ENCODE peak calls at places on chromosomes 4 and X, in seven cellular contexts. A is fibroblast of the conjunctiva; O is keratinocyte; G is prostate gland; L is activated naive CD4-positive, alpha-beta T cell treated with Interleukin-2 at 50 U/mL for 16 hours; R is T-cell; F is NB4. V is an unnamed sample.

GRCh38 chrX:44506688-44507087 is 36.0 kb downstream of the FUNDC1 start:
- DNase-seq in L (no peak), A (no peak), G (no peak), O (no peak), F (no peak), R (no peak), V (no peak)

GRCh38 chr4:40255722-40256281 is 59.0 kb downstream of the RHOH start:
- DNase-seq in R (no peak), A (peak), G (no peak), F (peak), O (peak), L (no peak), V (no peak)

GRCh38 chrX:84144281-84144680 is 43.7 kb downstream of the RPS6KA6 start:
- DNase-seq in G (no peak), R (no peak), L (no peak), O (no peak), A (no peak), F (no peak), V (no peak)

GRCh38 chr4:145527773-145528172 is 46.1 kb downstream of the SMAD1 start:
- DNase-seq in R (no peak), L (no peak), O (no peak), A (no peak), G (no peak), F (no peak), V (no peak)

GRCh38 chr4:47945930-47946726 is 31.7 kb upstream of the NFXL1 start:
- DNase-seq in L (no peak), A (no peak), F (no peak), G (no peak), R (no peak), O (no peak), V (no peak)

GRCh38 chrX:154304901-154305300 is 9.3 kb downstream of the TKTL1 start:
- DNase-seq in R (no peak), G (no peak), A (no peak), F (no peak), L (no peak), O (no peak), V (no peak)

GRCh38 chr4:184911310-184911709 is 85.5 kb upstream of the ACSL1 start:
- DNase-seq in L (no peak), R (no peak), O (peak), G (peak), A (peak), F (no peak), V (no peak)

GRCh38 chrX:119726900-119727555 is 31.4 kb upstream of the SOWAHD start:
- DNase-seq in G (no peak), L (peak), O (no peak), F (peak), R (peak), A (no peak), V (no peak)

GRCh38 chr4:3295837-3296624 is 3.2 kb downstream of the RGS12 start:
- DNase-seq in L (no peak), A (no peak), R (no peak), O (no peak), G (no peak), F (no peak), V (no peak)

GRCh38 chr4:47274931-47275330 is 188.6 kb downstream of the COMMD8 start:
- DNase-seq in L (no peak), R (no peak), G (no peak), F (no peak), O (no peak), A (no peak), V (no peak)

GRCh38 chr4:105147226-105148151 is 813 bp downstream of the TET2 start:
- DNase-seq in G (peak), F (peak), R (peak), O (no peak), L (peak), A (no peak), V (peak)

GRCh38 chr4:155288999-155289398 is 80.6 kb downstream of the NPY2R start:
- DNase-seq in F (no peak), G (no peak), R (no peak), A (no peak), O (no peak), L (no peak), V (no peak)